ENCODE peak calls at places on chromosome 3, in four cellular contexts. Z is posterior cingulate gyrus, V is T-cell, A is spleen. W is an unnamed sample.
A peak's percentile ranks its signal among the peaks of the same experiment; 100 is the strongest.

GRCh38 chr3:176920806-176921205 is 276.5 kb downstream of the TBL1XR1 start:
- DNase-seq in A (no peak), Z (no peak), V (no peak), W (no peak)

GRCh38 chr3:113096158-113096893 is 105.5 kb downstream of the GTPBP8 start:
- DNase-seq in Z (no peak), A (no peak), V (no peak), W (no peak)

GRCh38 chr3:137174514-137174913 is 216.7 kb downstream of the IL20RB start:
- DNase-seq in V (no peak), A (no peak), Z (no peak), W (no peak)

GRCh38 chr3:77039606-77040553 is at the start of gene ROBO2:
- DNase-seq in A (peak; percentile 75), V (no peak), Z (peak; percentile 93), W (peak; percentile 63)

GRCh38 chr3:127342735-127343134 is 54.9 kb upstream of the PRR20G start:
- DNase-seq in V (no peak), Z (no peak), A (no peak), W (peak; percentile 53)

GRCh38 chr3:168620854-168621253 is 525.1 kb upstream of the GOLIM4 start:
- DNase-seq in Z (no peak), A (no peak), V (no peak), W (peak; percentile 83)

GRCh38 chr3:100057716-100058575 is 56.4 kb downstream of the FILIP1L start:
- DNase-seq in Z (no peak), A (no peak), V (no peak), W (no peak)

GRCh38 chr3:12438318-12438717 is 46.0 kb upstream of the TSEN2 start:
- DNase-seq in V (no peak), Z (no peak), A (no peak), W (no peak)

GRCh38 chr3:184715943-184716651 is 4.2 kb upstream of the MAGEF1 start:
- DNase-seq in Z (no peak), A (no peak), V (no peak), W (no peak)

GRCh38 chr3:128338536-128339400 is 127.9 kb downstream of the DNAJB8 start:
- DNase-seq in V (no peak), Z (no peak), A (peak; percentile 25), W (no peak)

GRCh38 chr3:84958495-84959469 is at the start of gene CADM2:
- DNase-seq in Z (peak; percentile 99), V (peak; percentile 53), A (peak; percentile 91), W (peak; percentile 89)

GRCh38 chr3:179829391-179829790 is 176.6 kb downstream of the USP13 start:
- DNase-seq in A (no peak), Z (no peak), V (no peak), W (peak; percentile 17)

GRCh38 chr3:62604301-62604700 is 231.0 kb upstream of the FEZF2 start:
- DNase-seq in V (no peak), A (no peak), Z (no peak), W (no peak)

GRCh38 chr3:57556459-57557087 is 499 bp downstream of the PDE12 start:
- DNase-seq in Z (peak; percentile 84), V (no peak), A (peak; percentile 88), W (no peak)

GRCh38 chr3:182713743-182714517 is 79.4 kb upstream of the ATP11B start:
- DNase-seq in A (no peak), Z (no peak), V (no peak), W (peak; percentile 83)

GRCh38 chr3:13795816-13796215 is 84.1 kb downstream of the WNT7A start:
- DNase-seq in Z (peak; percentile 72), A (no peak), V (no peak), W (no peak)

GRCh38 chr3:98587654-98588532 is 5.5 kb downstream of the CPOX start:
- DNase-seq in Z (no peak), V (no peak), A (no peak), W (peak; percentile 33)

GRCh38 chr3:27590437-27591320 is 106.5 kb upstream of the SLC4A7 start:
- DNase-seq in Z (no peak), V (no peak), A (no peak), W (peak; percentile 99)

GRCh38 chr3:14441240-14441919 is 39.0 kb downstream of the SLC6A6 start:
- DNase-seq in A (no peak), Z (peak; percentile 62), V (no peak), W (no peak)

GRCh38 chr3:9946112-9947024 is 5.8 kb downstream of the PRRT3 start:
- DNase-seq in Z (peak; percentile 91), A (peak; percentile 96), V (peak; percentile 83), W (peak; percentile 86)

GRCh38 chr3:59043391-59043790 is 6.4 kb downstream of the CFAP20DC start:
- DNase-seq in Z (no peak), V (no peak), A (no peak), W (peak; percentile 77)

GRCh38 chr3:42683875-42684593 is 1.3 kb upstream of the KLHL40 start:
- DNase-seq in Z (no peak), V (no peak), A (no peak), W (peak; percentile 18)

GRCh38 chr3:131702156-131702555 is 199.4 kb upstream of the MRPL3 start:
- DNase-seq in V (no peak), A (no peak), Z (no peak), W (no peak)

GRCh38 chr3:156471431-156471830 is 83.5 kb downstream of the SSR3 start:
- DNase-seq in A (no peak), Z (no peak), V (no peak), W (no peak)

GRCh38 chr3:143234521-143234920 is 115.0 kb downstream of the CHST2 start:
- DNase-seq in V (no peak), Z (no peak), A (no peak), W (no peak)